ENCODE peak calls at places on chromosomes 4 and X, in ten cellular contexts. One of them, this sample, is unnamed.
A peak's percentile ranks its signal among the peaks of the same experiment; 100 is the strongest.

GRCh38 chrX:102042706-102043325 is 82.7 kb upstream of the TCEAL2 start:
- DNase-seq in HepG2: no peak
- DNase-seq in GM12878: no peak
- DNase-seq in breast epithelium: no peak
- DNase-seq in sigmoid colon: no peak
- DNase-seq in suprapubic skin: no peak
- DNase-seq in stomach: no peak
- DNase-seq in K562: no peak
- DNase-seq in upper lobe of left lung: no peak
- DNase-seq in vagina: no peak
- DNase-seq in this sample: peak; percentile 32

GRCh38 chr4:86099348-86099747 is 260.5 kb downstream of the MAPK10 start:
- DNase-seq in HepG2: no peak
- DNase-seq in GM12878: no peak
- DNase-seq in breast epithelium: no peak
- DNase-seq in sigmoid colon: no peak
- DNase-seq in suprapubic skin: no peak
- DNase-seq in stomach: no peak
- DNase-seq in K562: peak; percentile 22
- DNase-seq in upper lobe of left lung: no peak
- DNase-seq in vagina: no peak
- DNase-seq in this sample: no peak

GRCh38 chr4:122403860-122404259 is 25.0 kb downstream of the ADAD1 start:
- DNase-seq in HepG2: no peak
- DNase-seq in GM12878: no peak
- DNase-seq in breast epithelium: no peak
- DNase-seq in sigmoid colon: no peak
- DNase-seq in suprapubic skin: no peak
- DNase-seq in stomach: no peak
- DNase-seq in K562: peak; percentile 28
- DNase-seq in upper lobe of left lung: no peak
- DNase-seq in vagina: no peak
- DNase-seq in this sample: no peak

GRCh38 chrX:80808160-80808735 is 1.4 kb downstream of the BRWD3 start:
- DNase-seq in HepG2: peak; percentile 61
- DNase-seq in GM12878: peak; percentile 72
- DNase-seq in breast epithelium: no peak
- DNase-seq in sigmoid colon: peak; percentile 86
- DNase-seq in suprapubic skin: peak; percentile 84
- DNase-seq in stomach: peak; percentile 79
- DNase-seq in K562: peak; percentile 81
- DNase-seq in upper lobe of left lung: no peak
- DNase-seq in vagina: no peak
- DNase-seq in this sample: peak; percentile 87

GRCh38 chrX:50638123-50638522 is 167.5 kb upstream of the DGKK start:
- DNase-seq in HepG2: no peak
- DNase-seq in GM12878: no peak
- DNase-seq in breast epithelium: no peak
- DNase-seq in sigmoid colon: no peak
- DNase-seq in suprapubic skin: no peak
- DNase-seq in stomach: no peak
- DNase-seq in K562: no peak
- DNase-seq in upper lobe of left lung: no peak
- DNase-seq in vagina: no peak
- DNase-seq in this sample: no peak

GRCh38 chrX:150465856-150466775 is 102.3 kb upstream of the MTM1 start:
- DNase-seq in HepG2: no peak
- DNase-seq in GM12878: no peak
- DNase-seq in breast epithelium: no peak
- DNase-seq in sigmoid colon: no peak
- DNase-seq in suprapubic skin: no peak
- DNase-seq in stomach: no peak
- DNase-seq in K562: no peak
- DNase-seq in upper lobe of left lung: no peak
- DNase-seq in vagina: peak; percentile 72
- DNase-seq in this sample: no peak

GRCh38 chrX:41116948-41117347 is 31.7 kb downstream of the USP9X start:
- DNase-seq in HepG2: no peak
- DNase-seq in GM12878: peak; percentile 71
- DNase-seq in breast epithelium: no peak
- DNase-seq in sigmoid colon: no peak
- DNase-seq in suprapubic skin: no peak
- DNase-seq in stomach: no peak
- DNase-seq in K562: peak; percentile 22
- DNase-seq in upper lobe of left lung: no peak
- DNase-seq in vagina: no peak
- DNase-seq in this sample: no peak

GRCh38 chr4:77065382-77065781 is 10.4 kb downstream of the CCNI start:
- DNase-seq in HepG2: no peak
- DNase-seq in GM12878: no peak
- DNase-seq in breast epithelium: no peak
- DNase-seq in sigmoid colon: no peak
- DNase-seq in suprapubic skin: no peak
- DNase-seq in stomach: no peak
- DNase-seq in K562: no peak
- DNase-seq in upper lobe of left lung: no peak
- DNase-seq in vagina: no peak
- DNase-seq in this sample: no peak

GRCh38 chr4:96131186-96131585 is 291.3 kb downstream of the PDHA2 start:
- DNase-seq in HepG2: no peak
- DNase-seq in GM12878: no peak
- DNase-seq in breast epithelium: no peak
- DNase-seq in sigmoid colon: no peak
- DNase-seq in suprapubic skin: no peak
- DNase-seq in stomach: no peak
- DNase-seq in K562: no peak
- DNase-seq in upper lobe of left lung: no peak
- DNase-seq in vagina: no peak
- DNase-seq in this sample: no peak

GRCh38 chr4:96139251-96139929 is 299.5 kb downstream of the PDHA2 start:
- DNase-seq in HepG2: no peak
- DNase-seq in GM12878: no peak
- DNase-seq in breast epithelium: no peak
- DNase-seq in sigmoid colon: no peak
- DNase-seq in suprapubic skin: no peak
- DNase-seq in stomach: no peak
- DNase-seq in K562: no peak
- DNase-seq in upper lobe of left lung: peak; percentile 70
- DNase-seq in vagina: no peak
- DNase-seq in this sample: no peak

GRCh38 chr4:96136056-96136455 is 296.2 kb downstream of the PDHA2 start:
- DNase-seq in HepG2: no peak
- DNase-seq in GM12878: no peak
- DNase-seq in breast epithelium: no peak
- DNase-seq in sigmoid colon: no peak
- DNase-seq in suprapubic skin: no peak
- DNase-seq in stomach: no peak
- DNase-seq in K562: no peak
- DNase-seq in upper lobe of left lung: no peak
- DNase-seq in vagina: no peak
- DNase-seq in this sample: no peak

GRCh38 chr4:96134806-96135205 is 294.9 kb downstream of the PDHA2 start:
- DNase-seq in HepG2: no peak
- DNase-seq in GM12878: no peak
- DNase-seq in breast epithelium: no peak
- DNase-seq in sigmoid colon: no peak
- DNase-seq in suprapubic skin: no peak
- DNase-seq in stomach: no peak
- DNase-seq in K562: no peak
- DNase-seq in upper lobe of left lung: no peak
- DNase-seq in vagina: no peak
- DNase-seq in this sample: no peak
- TF ChIP-seq POLR2AphosphoS5 in HepG2: no peak
- TF ChIP-seq POLR2AphosphoS5 in GM12878: no peak
- TF ChIP-seq POLR2AphosphoS5 in breast epithelium: no peak
- TF ChIP-seq POLR2AphosphoS5 in sigmoid colon: no peak
- TF ChIP-seq POLR2AphosphoS5 in suprapubic skin: no peak
- TF ChIP-seq POLR2AphosphoS5 in stomach: no peak
- TF ChIP-seq POLR2AphosphoS5 in K562: no peak
- TF ChIP-seq POLR2AphosphoS5 in upper lobe of left lung: no peak
- TF ChIP-seq POLR2AphosphoS5 in vagina: no peak
- TF ChIP-seq POLR2AphosphoS5 in this sample: no peak

GRCh38 chrX:12792711-12793110 is 1.5 kb downstream of the PRPS2 start:
- DNase-seq in HepG2: no peak
- DNase-seq in GM12878: no peak
- DNase-seq in breast epithelium: no peak
- DNase-seq in sigmoid colon: no peak
- DNase-seq in suprapubic skin: no peak
- DNase-seq in stomach: no peak
- DNase-seq in K562: no peak
- DNase-seq in upper lobe of left lung: no peak
- DNase-seq in vagina: no peak
- DNase-seq in this sample: no peak

GRCh38 chrX:12790878-12791252 is 347 bp upstream of the PRPS2 start:
- DNase-seq in HepG2: no peak
- DNase-seq in GM12878: no peak
- DNase-seq in breast epithelium: no peak
- DNase-seq in sigmoid colon: no peak
- DNase-seq in suprapubic skin: no peak
- DNase-seq in stomach: no peak
- DNase-seq in K562: no peak
- DNase-seq in upper lobe of left lung: no peak
- DNase-seq in vagina: no peak
- DNase-seq in this sample: no peak

GRCh38 chrX:12789976-12790375 is 1.2 kb upstream of the PRPS2 start:
- DNase-seq in HepG2: no peak
- DNase-seq in GM12878: no peak
- DNase-seq in breast epithelium: no peak
- DNase-seq in sigmoid colon: no peak
- DNase-seq in suprapubic skin: no peak
- DNase-seq in stomach: no peak
- DNase-seq in K562: no peak
- DNase-seq in upper lobe of left lung: no peak
- DNase-seq in vagina: no peak
- DNase-seq in this sample: no peak

GRCh38 chrX:12788645-12789044 is 2.6 kb upstream of the PRPS2 start:
- DNase-seq in HepG2: no peak
- DNase-seq in GM12878: no peak
- DNase-seq in breast epithelium: no peak
- DNase-seq in sigmoid colon: no peak
- DNase-seq in suprapubic skin: no peak
- DNase-seq in stomach: no peak
- DNase-seq in K562: peak; percentile 31
- DNase-seq in upper lobe of left lung: no peak
- DNase-seq in vagina: no peak
- DNase-seq in this sample: no peak

DNA sequence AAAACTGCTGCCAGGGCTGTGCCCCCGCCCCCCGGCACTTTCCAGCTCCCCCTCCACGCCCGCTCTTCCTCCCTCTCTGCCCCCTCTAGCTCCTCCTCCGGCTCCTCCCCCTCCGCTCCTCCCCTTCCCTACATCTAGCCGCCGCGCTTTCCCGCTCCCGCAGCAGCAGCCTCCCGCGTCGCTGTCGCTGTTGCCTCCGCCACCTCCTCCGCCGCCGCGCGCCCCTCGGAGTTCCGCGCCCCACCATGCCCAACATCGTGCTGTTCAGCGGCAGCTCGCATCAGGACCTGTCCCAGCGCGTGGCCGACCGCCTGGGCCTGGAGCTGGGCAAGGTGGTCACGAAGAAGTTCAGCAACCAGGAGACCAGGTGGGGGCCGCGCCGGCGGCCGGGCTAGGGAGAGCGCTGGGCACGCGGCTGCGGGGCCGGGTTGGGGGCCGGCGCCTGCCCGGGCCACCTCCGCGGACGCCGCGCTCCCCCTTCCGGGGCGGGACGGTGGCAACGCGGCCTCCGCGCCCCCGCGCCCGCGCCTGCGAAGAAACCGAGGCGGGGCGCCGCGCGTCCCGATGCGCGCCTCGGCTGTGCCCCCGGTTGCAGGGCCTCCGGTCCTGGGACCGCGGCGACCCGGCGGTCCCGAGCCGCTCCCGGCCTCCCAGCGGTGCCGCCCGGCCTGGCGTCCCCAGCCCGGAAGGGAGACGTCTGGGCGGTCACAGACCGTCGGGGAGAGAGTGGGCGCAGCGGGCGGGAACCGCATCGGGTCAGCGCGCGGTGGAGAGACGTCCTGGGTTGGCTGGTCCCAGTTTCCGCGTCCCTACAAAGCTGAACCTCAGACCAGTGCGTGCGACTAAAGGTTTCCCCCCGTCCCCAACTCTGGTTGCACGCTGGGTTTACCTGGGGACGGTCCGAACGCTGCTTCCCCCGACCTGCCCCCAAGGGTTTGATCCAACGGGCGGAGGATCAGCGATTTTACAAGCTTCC is at the start of gene PRPS2:
- DNase-seq in HepG2: peak; percentile 16
- DNase-seq in GM12878: no peak
- DNase-seq in breast epithelium: peak; percentile 55
- DNase-seq in sigmoid colon: peak; percentile 83
- DNase-seq in suprapubic skin: peak; percentile 81
- DNase-seq in stomach: peak; percentile 69
- DNase-seq in K562: peak; percentile 82
- DNase-seq in upper lobe of left lung: peak; percentile 87
- DNase-seq in vagina: no peak
- DNase-seq in this sample: peak; percentile 92
- TF ChIP-seq POLR2A in HepG2: no peak
- TF ChIP-seq POLR2A in GM12878: peak; percentile 87
- TF ChIP-seq POLR2A in breast epithelium: no peak
- TF ChIP-seq POLR2A in sigmoid colon: peak; percentile 19
- TF ChIP-seq POLR2A in suprapubic skin: peak; percentile 35
- TF ChIP-seq POLR2A in stomach: no peak
- TF ChIP-seq POLR2A in K562: peak; percentile 85
- TF ChIP-seq POLR2A in upper lobe of left lung: peak; percentile 43
- TF ChIP-seq POLR2A in vagina: no peak
- TF ChIP-seq POLR2A in this sample: no peak

GRCh38 chrX:129651756-129652564 is 2.8 kb downstream of the APLN start:
- DNase-seq in HepG2: no peak
- DNase-seq in GM12878: no peak
- DNase-seq in breast epithelium: no peak
- DNase-seq in sigmoid colon: no peak
- DNase-seq in suprapubic skin: no peak
- DNase-seq in stomach: peak; percentile 34
- DNase-seq in K562: no peak
- DNase-seq in upper lobe of left lung: no peak
- DNase-seq in vagina: peak; percentile 87
- DNase-seq in this sample: no peak

GRCh38 chrX:129653985-129654651 is 638 bp downstream of the APLN start:
- DNase-seq in HepG2: no peak
- DNase-seq in GM12878: no peak
- DNase-seq in breast epithelium: no peak
- DNase-seq in sigmoid colon: no peak
- DNase-seq in suprapubic skin: no peak
- DNase-seq in stomach: peak; percentile 40
- DNase-seq in K562: no peak
- DNase-seq in upper lobe of left lung: peak; percentile 86
- DNase-seq in vagina: peak; percentile 37
- DNase-seq in this sample: no peak

GRCh38 chrX:129653181-129653984 is 1.4 kb downstream of the APLN start:
- DNase-seq in HepG2: no peak
- DNase-seq in GM12878: no peak
- DNase-seq in breast epithelium: no peak
- DNase-seq in sigmoid colon: no peak
- DNase-seq in suprapubic skin: no peak
- DNase-seq in stomach: peak; percentile 47
- DNase-seq in K562: no peak
- DNase-seq in upper lobe of left lung: no peak
- DNase-seq in vagina: peak; percentile 94
- DNase-seq in this sample: no peak

GRCh38 chrX:129650821-129651510 is 3.8 kb downstream of the APLN start:
- DNase-seq in HepG2: no peak
- DNase-seq in GM12878: no peak
- DNase-seq in breast epithelium: no peak
- DNase-seq in sigmoid colon: no peak
- DNase-seq in suprapubic skin: no peak
- DNase-seq in stomach: peak; percentile 15
- DNase-seq in K562: no peak
- DNase-seq in upper lobe of left lung: no peak
- DNase-seq in vagina: peak; percentile 94
- DNase-seq in this sample: no peak

DNA sequence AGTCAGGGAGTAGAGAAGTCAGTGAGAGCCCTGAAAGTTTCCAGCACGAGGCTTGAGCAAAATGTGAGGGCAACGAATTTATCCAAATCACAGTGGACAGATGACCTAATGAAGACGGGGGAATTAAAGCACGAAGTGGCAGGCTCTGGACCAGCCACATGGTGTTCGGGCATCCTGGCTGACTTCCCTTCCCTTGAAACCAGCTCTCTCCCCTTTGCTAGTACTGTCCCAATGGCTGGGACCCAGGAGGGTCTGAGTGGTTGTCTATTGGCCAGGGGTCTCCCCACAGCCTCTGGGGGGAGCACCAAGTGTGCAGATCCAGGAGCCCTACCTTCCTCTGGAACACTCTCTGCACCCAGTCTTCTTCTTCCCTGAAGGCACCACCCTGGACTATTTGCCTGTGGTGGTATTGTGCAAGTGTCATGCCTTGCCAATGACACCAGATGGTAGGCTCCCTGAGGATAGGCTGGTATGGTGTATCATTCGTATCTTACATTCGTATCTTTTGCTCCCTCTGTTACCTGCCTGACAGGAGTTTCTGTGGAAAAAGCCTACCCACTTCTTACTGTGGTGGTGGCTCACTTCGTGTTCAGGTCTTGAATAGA is 2.1 kb downstream of the APLN start:
- DNase-seq in HepG2: no peak
- DNase-seq in GM12878: no peak
- DNase-seq in breast epithelium: no peak
- DNase-seq in sigmoid colon: no peak
- DNase-seq in suprapubic skin: no peak
- DNase-seq in stomach: no peak
- DNase-seq in K562: no peak
- DNase-seq in upper lobe of left lung: no peak
- DNase-seq in vagina: peak; percentile 52
- DNase-seq in this sample: no peak
- H3K4me1 ChIP-seq in HepG2: peaks cover 7% of the 10 kb centered on the region
- H3K4me1 ChIP-seq in GM12878: no peaks in the 10 kb centered on the region
- H3K4me1 ChIP-seq in breast epithelium: no peaks in the 10 kb centered on the region
- H3K4me1 ChIP-seq in sigmoid colon: no peaks in the 10 kb centered on the region
- H3K4me1 ChIP-seq in suprapubic skin: peaks cover 17% of the 10 kb centered on the region
- H3K4me1 ChIP-seq in stomach: peaks cover 17% of the 10 kb centered on the region
- H3K4me1 ChIP-seq in K562: no peaks in the 10 kb centered on the region
- H3K4me1 ChIP-seq in upper lobe of left lung: peaks cover 22% of the 10 kb centered on the region
- H3K4me1 ChIP-seq in vagina: peaks cover 16% of the 10 kb centered on the region
- H3K4me1 ChIP-seq in this sample: peaks cover 12% of the 10 kb centered on the region

GRCh38 chrX:44872817-44873414 is at the start of gene KDM6A:
- DNase-seq in HepG2: peak; percentile 91
- DNase-seq in GM12878: peak; percentile 94
- DNase-seq in breast epithelium: peak; percentile 96
- DNase-seq in sigmoid colon: peak; percentile 100
- DNase-seq in suprapubic skin: peak; percentile 97
- DNase-seq in stomach: peak; percentile 100
- DNase-seq in K562: peak; percentile 98
- DNase-seq in upper lobe of left lung: peak; percentile 99
- DNase-seq in vagina: peak; percentile 99
- DNase-seq in this sample: peak; percentile 100
- TF ChIP-seq POLR2AphosphoS5 in HepG2: peak; percentile 30
- TF ChIP-seq POLR2AphosphoS5 in GM12878: peak; percentile 39
- TF ChIP-seq POLR2AphosphoS5 in breast epithelium: peak; percentile 84
- TF ChIP-seq POLR2AphosphoS5 in sigmoid colon: peak; percentile 96
- TF ChIP-seq POLR2AphosphoS5 in suprapubic skin: no peak
- TF ChIP-seq POLR2AphosphoS5 in stomach: peak; percentile 80
- TF ChIP-seq POLR2AphosphoS5 in K562: no peak
- TF ChIP-seq POLR2AphosphoS5 in upper lobe of left lung: peak; percentile 90
- TF ChIP-seq POLR2AphosphoS5 in vagina: peak; percentile 88
- TF ChIP-seq POLR2AphosphoS5 in this sample: peak; percentile 93

This sample was measured in spleen.